ENCODE peak calls at places on chromosomes 7 and 10, in ten cellular contexts. Q is transverse colon, E is progenitor cell of endocrine pancreas, Y is brain microvascular endothelial cell, F is GM13977, A is AG04450, Z is Panc1, J is fibroblast of the aortic adventitia, I is GM23338, U is BE2C. K is an unnamed sample.

GRCh38 chr7:147861058-147861716 is 729.4 kb upstream of the C7orf33 start:
- DNase-seq in J (no peak), Z (no peak), Y (no peak), Q (no peak), A (no peak), E (no peak), F (no peak), I (no peak), U (no peak), K (no peak)

GRCh38 chr7:129952164-129952652 is 552 bp downstream of the UBE2H start:
- DNase-seq in E (peak; percentile 19), A (no peak), J (peak; percentile 19), Z (no peak), Y (no peak), I (peak; percentile 47), U (peak; percentile 27), F (peak; percentile 48), Q (peak; percentile 70), K (peak; percentile 36)

GRCh38 chr7:134018321-134018720 is 108.8 kb upstream of the LRGUK start:
- DNase-seq in A (no peak), E (no peak), Y (no peak), F (no peak), Z (no peak), I (no peak), Q (no peak), J (no peak), U (no peak), K (no peak)

GRCh38 chr7:28296571-28297483 is 115.5 kb upstream of the CREB5 start:
- DNase-seq in A (no peak), Q (peak; percentile 27), Y (no peak), Z (no peak), U (peak; percentile 56), I (peak; percentile 88), F (no peak), J (peak; percentile 48), E (no peak), K (no peak)

GRCh38 chr10:114825513-114826253 is 4.1 kb downstream of the FHIP2A start:
- DNase-seq in F (peak; percentile 82), Z (no peak), J (peak; percentile 95), E (no peak), Y (peak; percentile 95), A (peak; percentile 56), Q (no peak), U (no peak), I (no peak), K (no peak)

GRCh38 chr7:26777383-26777782 is 87.0 kb downstream of the SKAP2 start:
- DNase-seq in F (no peak), Z (no peak), J (no peak), U (no peak), E (no peak), I (peak; percentile 24), Y (no peak), A (no peak), Q (no peak), K (no peak)

GRCh38 chr10:45378866-45379265 is 4.8 kb downstream of the ALOX5 start:
- DNase-seq in E (no peak), J (no peak), Q (no peak), A (no peak), Y (no peak), I (no peak), U (no peak), F (no peak), Z (no peak), K (no peak)

GRCh38 chr10:19294233-19294632 is 245.6 kb downstream of the MALRD1 start:
- DNase-seq in Q (no peak), U (no peak), J (no peak), Z (no peak), Y (no peak), E (no peak), F (no peak), A (no peak), I (no peak), K (no peak)

GRCh38 chr10:130634796-130635195 is 498.6 kb downstream of the GLRX3 start:
- DNase-seq in Y (no peak), Z (no peak), E (no peak), J (no peak), F (no peak), I (no peak), A (no peak), U (no peak), Q (no peak), K (no peak)

GRCh38 chr10:130631139-130631864 is 495.1 kb downstream of the GLRX3 start:
- DNase-seq in J (no peak), A (no peak), Y (peak; percentile 47), U (no peak), E (no peak), Q (peak; percentile 20), I (no peak), F (no peak), Z (no peak), K (no peak)

GRCh38 chr10:130635528-130635927 is 499.3 kb downstream of the GLRX3 start:
- DNase-seq in Q (no peak), Y (no peak), F (no peak), E (no peak), Z (no peak), I (no peak), J (no peak), A (no peak), U (no peak), K (no peak)

GRCh38 chr10:130637271-130637670 is 501.1 kb downstream of the GLRX3 start:
- DNase-seq in Y (no peak), I (no peak), F (no peak), Q (no peak), Z (no peak), E (no peak), A (no peak), U (no peak), J (no peak), K (no peak)

DNA sequence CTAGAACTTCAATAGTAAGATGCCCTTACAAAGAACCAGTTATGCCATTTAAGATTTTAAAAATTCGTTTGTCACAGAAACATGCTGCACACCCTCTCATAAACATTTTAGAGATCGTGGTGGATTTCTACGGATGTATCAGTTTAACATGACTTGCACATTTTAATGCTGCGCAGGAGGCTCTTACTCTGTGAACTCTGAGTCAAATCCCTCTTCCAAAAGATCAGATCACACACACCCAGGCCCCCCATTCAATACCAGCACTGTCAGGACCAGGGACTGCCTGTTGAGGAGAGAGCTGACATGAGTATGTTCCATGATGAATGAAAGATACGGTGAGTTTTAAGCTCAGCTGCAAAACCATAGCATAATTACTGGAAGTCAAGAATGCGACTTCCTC is 500.1 kb downstream of the GLRX3 start:
- DNase-seq in U (no peak), E (no peak), I (no peak), J (no peak), Y (no peak), F (no peak), Z (no peak), A (no peak), Q (no peak), K (no peak)
- TF ChIP-seq CTCF in U (no peak), E (no peak), I (no peak), J (no peak), Y (no peak), F (no peak), Z (no peak), A (no peak), Q (no peak), K (no peak)

GRCh38 chr10:77507313-77507712 is 130.3 kb downstream of the KCNMA1 start:
- DNase-seq in I (no peak), A (no peak), E (no peak), Y (no peak), J (no peak), F (no peak), U (peak; percentile 51), Z (no peak), Q (no peak), K (no peak)

GRCh38 chr10:77505431-77506334 is 131.9 kb downstream of the KCNMA1 start:
- DNase-seq in J (peak; percentile 87), U (no peak), Y (peak; percentile 75), Q (no peak), F (no peak), I (no peak), A (peak; percentile 65), Z (peak; percentile 85), E (no peak), K (peak; percentile 92)

GRCh38 chr10:77504196-77504869 is 133.3 kb downstream of the KCNMA1 start:
- DNase-seq in A (no peak), J (peak; percentile 87), E (no peak), U (no peak), Y (peak; percentile 41), I (no peak), Q (no peak), F (no peak), Z (no peak), K (no peak)

GRCh38 chr10:77506517-77506916 is 131.1 kb downstream of the KCNMA1 start:
- DNase-seq in F (no peak), I (no peak), U (no peak), A (no peak), Z (no peak), Q (no peak), Y (no peak), E (no peak), J (no peak), K (no peak)

GRCh38 chr10:77504870-77505257 is 132.7 kb downstream of the KCNMA1 start:
- DNase-seq in Y (peak; percentile 18), J (no peak), I (no peak), U (no peak), Q (no peak), F (no peak), A (no peak), E (no peak), Z (peak; percentile 83), K (peak; percentile 95)
- TF ChIP-seq CTCF in Y (peak; percentile 26), J (peak; percentile 10), I (peak; percentile 19), U (peak; percentile 9), Q (no peak), F (no peak), A (no peak), E (no peak), Z (peak; percentile 51), K (peak; percentile 70)

GRCh38 chr10:126094537-126094936 is 198.2 kb downstream of the FANK1 start:
- DNase-seq in U (no peak), Q (no peak), Y (no peak), Z (no peak), E (no peak), F (no peak), A (no peak), I (no peak), J (no peak), K (no peak)

GRCh38 chr10:126101744-126102143 is 205.4 kb downstream of the FANK1 start:
- DNase-seq in E (no peak), Z (no peak), F (peak; percentile 44), U (no peak), Q (no peak), J (no peak), A (no peak), Y (no peak), I (no peak), K (no peak)

GRCh38 chr10:126092806-126093205 is 196.4 kb downstream of the FANK1 start:
- DNase-seq in A (no peak), J (no peak), Z (no peak), I (no peak), U (no peak), E (no peak), Y (no peak), Q (no peak), F (no peak), K (no peak)

GRCh38 chr10:126098216-126098561 is 201.8 kb downstream of the FANK1 start:
- DNase-seq in U (no peak), Y (no peak), F (no peak), Q (no peak), E (no peak), I (no peak), J (no peak), Z (no peak), A (no peak), K (no peak)

GRCh38 chr10:126097558-126098215 is 201.3 kb downstream of the FANK1 start:
- DNase-seq in Z (no peak), F (no peak), E (no peak), J (no peak), Y (no peak), A (no peak), Q (no peak), U (no peak), I (peak; percentile 17), K (no peak)
- TF ChIP-seq CTCF in Z (peak; percentile 43), F (peak; percentile 10), E (no peak), J (no peak), Y (peak; percentile 53), A (peak; percentile 22), Q (no peak), U (no peak), I (no peak), K (peak; percentile 47)

GRCh38 chr10:83212632-83213349 is 926.5 kb upstream of the GHITM start:
- DNase-seq in J (peak; percentile 11), Z (no peak), U (no peak), E (no peak), F (no peak), Y (no peak), Q (no peak), A (no peak), I (no peak), K (peak; percentile 67)
- TF ChIP-seq CTCF in J (no peak), Z (no peak), U (no peak), E (no peak), F (no peak), Y (no peak), Q (no peak), A (no peak), I (no peak), K (peak; percentile 19)